ENCODE peak calls at places on chromosome 21, in six cellular contexts. U is tibial artery, L is transverse colon, P is Karpas-422, A is hepatocyte, Y is GM23248. T is an unnamed sample. For H3K36me3 and H3K9me3, the result is how much of the 10 kb centered on the place peaks cover.

GRCh38 chr21:44424608-44425306 is 30.6 kb upstream of the LRRC3 start:
- DNase-seq in U (peak), L (no peak), P (no peak), A (no peak), Y (no peak), T (no peak)

GRCh38 chr21:45639206-45640000 is 4.1 kb upstream of the PCBP3 start:
- DNase-seq in U (no peak), L (no peak), P (no peak), A (no peak), Y (peak), T (peak)

GRCh38 chr21:15772654-15773053 is 42.9 kb downstream of the USP25 start:
- DNase-seq in U (no peak), L (no peak), P (no peak), A (no peak), Y (peak), T (no peak)

GRCh38 chr21:37259426-37259825 is 7.7 kb downstream of the VPS26C start:
- DNase-seq in U (no peak), L (no peak), P (no peak), A (no peak), Y (no peak), T (no peak)

GRCh38 chr21:33123396-33124120 is 53.6 kb downstream of the OLIG1 start:
- DNase-seq in U (no peak), L (no peak), P (no peak), A (no peak), Y (peak), T (peak)

GRCh38 chr21:23853796-23854379 is 1753.4 kb downstream of the MRPL39 start:
- DNase-seq in U (no peak), L (no peak), P (peak), A (peak), Y (peak), T (no peak)

GRCh38 chr21:34844033-34844923 is 175.5 kb downstream of the CLIC6 start:
- DNase-seq in U (peak), L (peak), P (no peak), A (no peak), Y (peak), T (no peak)

GRCh38 chr21:33587792-33588484 is 546 bp downstream of the DONSON start:
- DNase-seq in U (no peak), L (peak), P (peak), A (peak), Y (peak), T (peak)

GRCh38 chr21:31473685-31474345 is 129.8 kb upstream of the TIAM1 start:
- DNase-seq in U (no peak), L (no peak), P (peak), A (no peak), Y (peak), T (no peak)

GRCh38 chr21:26098758-26099157 is 71.8 kb downstream of the APP start:
- DNase-seq in U (no peak), L (no peak), P (no peak), A (no peak), Y (peak), T (no peak)

GRCh38 chr21:26097475-26097874 is 73.1 kb downstream of the APP start:
- DNase-seq in U (no peak), L (no peak), P (no peak), A (no peak), Y (no peak), T (no peak)

GRCh38 chr21:26096494-26096893 is 74.1 kb downstream of the APP start:
- DNase-seq in U (no peak), L (no peak), P (no peak), A (no peak), Y (no peak), T (no peak)

GRCh38 chr21:26095131-26095530 is 75.4 kb downstream of the APP start:
- DNase-seq in U (no peak), L (no peak), P (no peak), A (no peak), Y (no peak), T (no peak)

DNA sequence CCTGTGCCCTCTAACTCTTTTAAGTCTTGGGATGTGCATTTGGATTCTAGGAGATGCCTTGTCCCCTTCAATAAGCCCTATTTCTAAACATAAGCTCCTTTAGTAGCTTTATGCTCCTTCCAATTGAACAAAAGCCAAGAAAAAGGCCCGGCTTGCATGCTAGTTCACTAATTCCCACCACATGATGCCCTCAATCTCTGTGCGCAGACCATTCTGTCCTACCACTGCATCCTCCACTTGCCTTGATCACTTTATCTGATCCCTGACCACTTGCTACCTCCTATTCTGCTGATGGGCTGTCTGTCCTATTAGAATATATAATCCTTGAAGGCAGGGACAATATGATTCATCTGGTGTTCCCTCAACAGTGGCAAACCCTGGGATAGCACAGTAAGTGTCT is 73.6 kb downstream of the APP start:
- DNase-seq in U (no peak), L (no peak), P (no peak), A (peak), Y (no peak), T (no peak)
- H3K4me3 ChIP-seq in U (no peak), L (no peak), P (no peak), A (no peak), Y (no peak), T (no peak)

GRCh38 chr21:17512245-17513213 is at the start of gene CXADR:
- DNase-seq in U (no peak), L (peak), P (no peak), A (peak), Y (peak), T (peak)
- H3K36me3 ChIP-seq in U (under half), L (under half), P (under half), A (under half), Y (under half), T (under half)

GRCh38 chr21:30391615-30392014 is 4.2 kb upstream of the KRTAP13-1 start:
- DNase-seq in U (no peak), L (no peak), P (no peak), A (no peak), Y (no peak), T (no peak)
- H3K9me3 ChIP-seq in U (under half), L (under half), P (under half), A (under half), Y (under half), T (under half)

DNA sequence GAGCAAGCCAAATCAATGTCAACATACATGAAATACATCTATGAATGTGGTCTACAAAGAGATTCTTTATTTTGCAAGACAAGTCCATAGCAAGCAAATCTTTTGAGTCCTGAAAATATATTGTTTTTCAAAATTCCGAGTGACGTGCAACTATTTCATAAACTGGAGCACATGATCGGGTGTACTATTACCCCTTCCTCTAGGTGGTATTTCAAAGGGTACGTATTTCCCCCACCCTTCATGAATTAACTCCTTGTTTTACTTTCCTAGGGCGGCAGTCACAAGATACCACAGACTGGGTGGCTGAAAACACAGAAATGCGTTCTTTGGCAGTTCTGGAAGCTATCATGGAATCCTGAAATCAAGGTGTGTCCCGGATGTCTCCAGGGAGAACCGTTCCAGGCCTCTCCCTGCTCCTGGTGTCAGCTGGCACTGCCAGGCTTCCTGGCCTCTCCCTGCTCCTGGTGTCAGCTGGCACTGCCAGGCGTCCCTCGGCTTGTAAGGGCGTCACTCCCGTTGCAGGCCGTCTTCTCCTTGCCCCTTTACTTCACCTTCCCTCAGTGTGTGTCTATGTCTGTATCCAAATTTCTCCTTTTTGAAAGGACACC is 55.3 kb downstream of the RIPK4 start:
- DNase-seq in U (peak), L (peak), P (no peak), A (no peak), Y (no peak), T (no peak)
- H3K4me3 ChIP-seq in U (no peak), L (no peak), P (no peak), A (no peak), Y (no peak), T (no peak)

GRCh38 chr21:36211660-36212512 is 55.3 kb downstream of the DOP1B start:
- DNase-seq in U (no peak), L (no peak), P (no peak), A (no peak), Y (peak), T (no peak)

GRCh38 chr21:36210779-36211659 is 54.4 kb downstream of the DOP1B start:
- DNase-seq in U (no peak), L (no peak), P (no peak), A (no peak), Y (peak), T (no peak)

GRCh38 chr21:36208326-36209013 is 51.8 kb downstream of the DOP1B start:
- DNase-seq in U (no peak), L (no peak), P (no peak), A (no peak), Y (no peak), T (no peak)

GRCh38 chr21:36207577-36208320 is 51.1 kb downstream of the DOP1B start:
- DNase-seq in U (no peak), L (no peak), P (no peak), A (no peak), Y (peak), T (no peak)

GRCh38 chr21:36209626-36210171 is 53.1 kb downstream of the DOP1B start:
- DNase-seq in U (no peak), L (peak), P (peak), A (peak), Y (peak), T (peak)
- H3K36me3 ChIP-seq in U (under half), L (under half), P (under half), A (under half), Y (under half), T (under half)

DNA sequence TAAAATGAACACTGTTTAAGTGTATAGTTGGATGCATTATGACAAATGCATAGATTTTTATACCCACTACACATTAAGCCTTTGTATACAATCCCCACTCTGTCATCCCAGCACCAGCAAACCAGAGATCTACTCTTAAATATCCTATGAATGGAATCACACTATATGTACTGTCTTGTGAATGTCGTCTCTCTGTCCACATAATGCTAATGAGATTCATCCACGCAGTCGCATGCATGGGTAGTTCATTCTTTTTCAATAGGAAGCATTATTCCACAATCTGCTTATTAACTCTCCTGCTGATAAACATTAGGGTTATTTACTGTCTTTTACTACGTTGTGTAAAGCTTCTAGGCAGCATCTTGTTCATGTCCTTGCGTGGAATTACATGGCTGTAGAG is 892.3 kb downstream of the LTN1 start:
- DNase-seq in U (no peak), L (no peak), P (no peak), A (no peak), Y (no peak), T (no peak)
- H3K9me3 ChIP-seq in U (under half), L (under half), P (under half), A (under half), Y (under half), T (under half)

GRCh38 chr21:26105819-26106218 is 64.8 kb downstream of the APP start:
- DNase-seq in U (no peak), L (no peak), P (no peak), A (no peak), Y (no peak), T (no peak)
- H3K4me3 ChIP-seq in U (no peak), L (no peak), P (no peak), A (no peak), Y (no peak), T (no peak)

GRCh38 chr21:38777015-38777414 is 28.7 kb upstream of the ETS2 start:
- DNase-seq in U (no peak), L (no peak), P (no peak), A (no peak), Y (no peak), T (no peak)
- H3K36me3 ChIP-seq in U (under half), L (under half), P (under half), A (under half), Y (under half), T (under half)